ENCODE peak calls at places on chromosomes 7 and 10, in seven cellular contexts. F is testis, Y is SJSA1, E is heart left ventricle, G is psoas muscle, T is hepatocyte, O is endodermal cell. U is an unnamed sample. For H3K4me1 and H3K36me3, the result is how much of the 10 kb centered on the place peaks cover.

GRCh38 chr10:124385627-124386185 is 33.0 kb downstream of the OAT start:
- DNase-seq in F (no peak), Y (no peak), E (no peak), G (no peak), T (no peak), O (no peak), U (no peak)

GRCh38 chr7:152144557-152145245 is 119.2 kb downstream of the GALNT11 start:
- DNase-seq in F (no peak), Y (no peak), E (no peak), G (no peak), T (no peak), O (no peak), U (no peak)

GRCh38 chr10:75071164-75071489 is 40.3 kb upstream of the SAMD8 start:
- DNase-seq in F (peak), Y (no peak), E (no peak), G (no peak), T (peak), O (no peak), U (no peak)

GRCh38 chr10:3119796-3120459 is 52.6 kb downstream of the PFKP start:
- DNase-seq in F (no peak), Y (no peak), E (no peak), G (no peak), T (no peak), O (peak), U (no peak)

GRCh38 chr10:31149835-31150512 is 118.3 kb upstream of the ZNF438 start:
- DNase-seq in F (no peak), Y (no peak), E (no peak), G (no peak), T (no peak), O (no peak), U (no peak)

GRCh38 chr10:110818311-110819257 is 53.1 kb upstream of the PDCD4 start:
- DNase-seq in F (no peak), Y (no peak), E (no peak), G (no peak), T (no peak), O (no peak), U (peak)

GRCh38 chr7:122528879-122529481 is 169.9 kb downstream of the RNF133 start:
- DNase-seq in F (no peak), Y (no peak), E (no peak), G (no peak), T (peak), O (no peak), U (peak)

GRCh38 chr10:29470843-29471482 is 163.8 kb downstream of the SVIL start:
- DNase-seq in F (no peak), Y (no peak), E (no peak), G (no peak), T (peak), O (no peak), U (no peak)

GRCh38 chr10:77710081-77710551 is 72.5 kb upstream of the KCNMA1 start:
- DNase-seq in F (no peak), Y (no peak), E (no peak), G (no peak), T (no peak), O (peak), U (no peak)

GRCh38 chr7:112550468-112551060 is 69.8 kb downstream of the LSMEM1 start:
- DNase-seq in F (no peak), Y (no peak), E (no peak), G (no peak), T (peak), O (peak), U (no peak)

GRCh38 chr7:152761116-152761748 is 1.7 kb downstream of the ACTR3B start:
- DNase-seq in F (no peak), Y (no peak), E (no peak), G (no peak), T (no peak), O (peak), U (no peak)

GRCh38 chr7:112010994-112011393 is 195.2 kb downstream of the DOCK4 start:
- DNase-seq in F (no peak), Y (no peak), E (no peak), G (no peak), T (no peak), O (no peak), U (no peak)

GRCh38 chr10:61937631-61938284 is 36.3 kb downstream of the ARID5B start:
- DNase-seq in F (no peak), Y (no peak), E (no peak), G (no peak), T (no peak), O (no peak), U (peak)

GRCh38 chr10:113980408-113981087 is 63.1 kb upstream of the ADRB1 start:
- DNase-seq in F (no peak), Y (no peak), E (no peak), G (no peak), T (no peak), O (peak), U (no peak)

GRCh38 chr10:49081532-49082275 is 33.6 kb downstream of the VSTM4 start:
- DNase-seq in F (peak), Y (no peak), E (no peak), G (no peak), T (no peak), O (peak), U (peak)

GRCh38 chr7:118306771-118307170 is 82.3 kb downstream of the ANKRD7 start:
- DNase-seq in F (peak), Y (no peak), E (no peak), G (no peak), T (no peak), O (no peak), U (no peak)

GRCh38 chr10:75137533-75138438 is 26.3 kb downstream of the SAMD8 start:
- DNase-seq in F (no peak), Y (no peak), E (no peak), G (no peak), T (peak), O (no peak), U (peak)

GRCh38 chr7:36107926-36108631 is 45.0 kb upstream of the EEPD1 start:
- DNase-seq in F (no peak), Y (no peak), E (no peak), G (no peak), T (no peak), O (no peak), U (no peak)

GRCh38 chr10:77513783-77514331 is 123.8 kb downstream of the KCNMA1 start:
- DNase-seq in F (no peak), Y (peak), E (no peak), G (peak), T (peak), O (peak), U (no peak)

GRCh38 chr7:4663239-4663638 is 18.9 kb upstream of the FOXK1 start:
- DNase-seq in F (no peak), Y (no peak), E (no peak), G (no peak), T (no peak), O (no peak), U (no peak)

GRCh38 chr10:12081470-12081869 is 12.7 kb downstream of the DHTKD1 start:
- DNase-seq in F (no peak), Y (no peak), E (no peak), G (no peak), T (no peak), O (peak), U (no peak)

GRCh38 chr10:64733980-64734379 is 1212.8 kb downstream of the REEP3 start:
- DNase-seq in F (peak), Y (no peak), E (no peak), G (no peak), T (peak), O (peak), U (peak)

GRCh38 chr10:118694848-118695247 is 59.9 kb downstream of the CACUL1 start:
- DNase-seq in F (no peak), Y (no peak), E (no peak), G (no peak), T (no peak), O (no peak), U (no peak)

GRCh38 chr10:3115685-3116084 is 48.3 kb downstream of the PFKP start:
- DNase-seq in F (no peak), Y (no peak), E (no peak), G (no peak), T (no peak), O (no peak), U (no peak)

GRCh38 chr7:66953044-66953427 is 32.0 kb downstream of the TMEM248 start:
- DNase-seq in F (no peak), Y (no peak), E (no peak), G (no peak), T (no peak), O (no peak), U (no peak)

GRCh38 chr7:50274361-50274760 is 30.2 kb upstream of the IKZF1 start:
- DNase-seq in F (no peak), Y (no peak), E (no peak), G (no peak), T (no peak), O (no peak), U (no peak)

GRCh38 chr7:50272808-50273207 is 31.7 kb upstream of the IKZF1 start:
- DNase-seq in F (no peak), Y (no peak), E (no peak), G (no peak), T (no peak), O (no peak), U (no peak)

GRCh38 chr7:50273301-50273700 is 31.2 kb upstream of the IKZF1 start:
- DNase-seq in F (no peak), Y (no peak), E (no peak), G (no peak), T (no peak), O (no peak), U (no peak)

GRCh38 chr7:50275430-50275829 is 29.1 kb upstream of the IKZF1 start:
- DNase-seq in F (no peak), Y (no peak), E (no peak), G (no peak), T (no peak), O (no peak), U (no peak)

GRCh38 chr7:50273870-50274269 is 30.6 kb upstream of the IKZF1 start:
- DNase-seq in F (no peak), Y (no peak), E (no peak), G (no peak), T (no peak), O (no peak), U (no peak)
- H3K4me1 ChIP-seq in F (under half), Y (under half), E (under half), G (under half), T (under half), O (under half), U (under half)

DNA sequence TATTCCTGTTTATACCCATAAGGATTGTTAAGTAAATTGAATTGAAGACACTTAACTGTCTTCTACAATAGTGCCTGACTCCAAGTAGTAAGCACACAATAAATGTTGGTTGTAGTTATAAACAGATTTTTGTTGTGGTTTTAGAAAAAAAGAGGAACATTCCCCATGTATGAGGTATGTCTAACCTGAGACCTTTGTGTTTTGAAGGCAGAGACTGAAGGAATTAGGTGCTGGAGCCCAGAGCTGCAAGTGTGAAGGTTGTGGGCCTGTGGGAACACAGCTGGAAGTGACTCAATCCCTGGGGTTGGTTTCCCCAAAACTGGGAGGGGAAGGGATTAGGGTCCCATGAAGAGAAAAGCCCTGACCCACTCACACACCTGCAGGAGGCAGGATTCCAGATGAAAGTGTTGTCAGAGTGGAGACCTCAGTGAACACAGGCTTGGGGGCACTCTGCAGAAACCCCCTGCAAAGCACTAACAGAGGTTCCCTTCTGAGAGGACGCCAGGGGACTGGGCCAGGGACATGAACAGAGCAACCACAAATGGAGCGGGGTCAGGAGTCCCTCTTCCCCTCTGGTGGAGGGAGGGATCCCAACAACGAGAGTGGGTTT is 265.1 kb upstream of the KLF14 start:
- DNase-seq in F (no peak), Y (no peak), E (no peak), G (no peak), T (no peak), O (no peak), U (no peak)
- H3K36me3 ChIP-seq in F (under half), Y (under half), E (under half), G (under half), T (under half), O (under half), U (under half)

GRCh38 chr7:82932516-82932915 is 230.2 kb downstream of the PCLO start:
- DNase-seq in F (no peak), Y (no peak), E (no peak), G (no peak), T (no peak), O (no peak), U (no peak)
- H3K4me3 ChIP-seq in F (no peak), Y (no peak), E (no peak), G (no peak), T (no peak), O (no peak), U (no peak)

DNA sequence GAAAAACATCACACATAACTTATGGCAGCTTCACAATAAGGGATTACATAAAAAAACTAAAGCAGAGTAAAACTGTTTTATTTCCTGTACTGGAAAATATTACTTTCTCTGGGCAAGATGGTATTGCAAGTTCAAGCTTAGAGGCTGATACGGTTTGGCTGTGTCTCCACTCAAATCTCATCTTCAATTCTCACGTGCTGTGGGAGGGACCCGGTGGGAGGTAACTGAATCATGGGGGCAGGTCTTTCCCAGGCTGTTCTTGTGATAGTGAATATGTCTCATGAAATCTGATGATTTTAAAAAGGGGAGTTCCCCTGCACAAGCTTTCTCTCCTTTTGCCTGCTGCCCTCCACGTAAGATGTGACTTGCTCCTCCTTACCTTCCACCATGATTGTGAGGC is 5.1 kb upstream of the LRRC27 start:
- DNase-seq in F (no peak), Y (no peak), E (no peak), G (no peak), T (no peak), O (no peak), U (no peak)
- H3K4me1 ChIP-seq in F (under half), Y (under half), E (under half), G (under half), T (under half), O (under half), U (under half)

U was measured in Caco-2.